ENCODE peak calls at places on chromosome 10, in six cellular contexts. V, B, K, Q, G and Y are unnamed samples. For H3K4me1, the result is how much of the 10 kb centered on the place peaks cover.

GRCh38 chr10:13437026-13437555 is 89.0 kb upstream of the SEPHS1 start:
- DNase-seq in V (no peak), B (no peak), K (no peak), Q (no peak), G (no peak), Y (no peak)

GRCh38 chr10:69728335-69728861 is 73.3 kb upstream of the COL13A1 start:
- DNase-seq in V (no peak), B (no peak), K (no peak), Q (no peak), G (no peak), Y (no peak)

GRCh38 chr10:13049774-13050420 is 48.4 kb upstream of the CCDC3 start:
- DNase-seq in V (no peak), B (no peak), K (no peak), Q (no peak), G (no peak), Y (no peak)

GRCh38 chr10:109978481-109978880 is 29.3 kb upstream of the ADD3 start:
- DNase-seq in V (no peak), B (no peak), K (peak), Q (no peak), G (no peak), Y (no peak)

GRCh38 chr10:46992794-46993552 is 81.7 kb downstream of the PTPN20 start:
- DNase-seq in V (peak), B (no peak), K (no peak), Q (peak), G (no peak), Y (no peak)

GRCh38 chr10:65968871-65969270 is 957.0 kb upstream of the LRRTM3 start:
- DNase-seq in V (no peak), B (no peak), K (no peak), Q (no peak), G (no peak), Y (no peak)

GRCh38 chr10:47023237-47024045 is 112.2 kb downstream of the PTPN20 start:
- DNase-seq in V (peak), B (no peak), K (no peak), Q (peak), G (no peak), Y (no peak)

GRCh38 chr10:878333-878753 is 53.2 kb downstream of the LARP4B start:
- DNase-seq in V (peak), B (no peak), K (no peak), Q (no peak), G (no peak), Y (no peak)

GRCh38 chr10:110399163-110400094 is 94.7 kb upstream of the SMNDC1 start:
- DNase-seq in V (no peak), B (no peak), K (peak), Q (no peak), G (no peak), Y (no peak)

GRCh38 chr10:102413053-102413705 is 5.4 kb downstream of the PSD start:
- DNase-seq in V (no peak), B (no peak), K (no peak), Q (no peak), G (no peak), Y (no peak)

GRCh38 chr10:21336476-21337170 is 188.9 kb downstream of the SKIDA1 start:
- DNase-seq in V (no peak), B (peak), K (no peak), Q (no peak), G (no peak), Y (peak)

GRCh38 chr10:127157506-127158205 is 38.7 kb downstream of the INSYN2A start:
- DNase-seq in V (no peak), B (no peak), K (no peak), Q (no peak), G (no peak), Y (no peak)

GRCh38 chr10:22250897-22251605 is 33.2 kb upstream of the EBLN1 start:
- DNase-seq in V (no peak), B (no peak), K (no peak), Q (no peak), G (no peak), Y (no peak)

GRCh38 chr10:22552888-22553378 is 161.4 kb downstream of the PIP4K2A start:
- DNase-seq in V (no peak), B (no peak), K (no peak), Q (no peak), G (no peak), Y (no peak)

GRCh38 chr10:47383254-47384147 is 592 bp downstream of the ZNF488 start:
- DNase-seq in V (no peak), B (no peak), K (peak), Q (no peak), G (no peak), Y (no peak)

GRCh38 chr10:12980080-12980656 is 21.3 kb downstream of the CCDC3 start:
- DNase-seq in V (no peak), B (no peak), K (no peak), Q (no peak), G (no peak), Y (peak)

GRCh38 chr10:72244573-72245038 is 28.5 kb upstream of the ASCC1 start:
- DNase-seq in V (no peak), B (no peak), K (no peak), Q (peak), G (no peak), Y (no peak)

GRCh38 chr10:102118867-102119266 is 1.3 kb downstream of the LDB1 start:
- DNase-seq in V (peak), B (peak), K (peak), Q (no peak), G (no peak), Y (no peak)

GRCh38 chr10:43160067-43160918 is 22.0 kb downstream of the CSGALNACT2 start:
- DNase-seq in V (no peak), B (no peak), K (no peak), Q (no peak), G (no peak), Y (no peak)

GRCh38 chr10:44471410-44471809 is 86.5 kb upstream of the CXCL12 start:
- DNase-seq in V (no peak), B (no peak), K (no peak), Q (no peak), G (no peak), Y (no peak)

GRCh38 chr10:5968681-5969453 is 8.5 kb downstream of the IL15RA start:
- DNase-seq in V (peak), B (peak), K (peak), Q (peak), G (no peak), Y (peak)
- H3K4me3 ChIP-seq in V (no peak), B (no peak), K (no peak), Q (no peak), G (no peak), Y (no peak)

GRCh38 chr10:62056219-62056618 is 154.7 kb downstream of the ARID5B start:
- DNase-seq in V (no peak), B (no peak), K (no peak), Q (no peak), G (no peak), Y (no peak)
- H3K4me1 ChIP-seq in V (half or more), B (under half), K (under half), Q (under half), G (half or more), Y (half or more)

GRCh38 chr10:4024846-4025245 is 239.8 kb upstream of the KLF6 start:
- DNase-seq in V (no peak), B (no peak), K (no peak), Q (no peak), G (no peak), Y (no peak)
- TF ChIP-seq POLR2A in V (no peak), B (no peak), K (no peak), Q (no peak), G (no peak), Y (no peak)

GRCh38 chr10:132452216-132452650 is 55.2 kb downstream of the PWWP2B start:
- DNase-seq in V (no peak), B (no peak), K (no peak), Q (peak), G (no peak), Y (no peak)

GRCh38 chr10:132453470-132453861 is 56.5 kb downstream of the PWWP2B start:
- DNase-seq in V (no peak), B (no peak), K (no peak), Q (no peak), G (no peak), Y (no peak)

GRCh38 chr10:132454296-132455198 is 57.5 kb downstream of the PWWP2B start:
- DNase-seq in V (no peak), B (no peak), K (no peak), Q (no peak), G (no peak), Y (no peak)

GRCh38 chr10:132451506-132452215 is 54.7 kb downstream of the PWWP2B start:
- DNase-seq in V (no peak), B (no peak), K (no peak), Q (peak), G (no peak), Y (no peak)

GRCh38 chr10:132452651-132453469 is 55.9 kb downstream of the PWWP2B start:
- DNase-seq in V (peak), B (peak), K (peak), Q (peak), G (no peak), Y (peak)
- H3K4me3 ChIP-seq in V (peak), B (peak), K (peak), Q (peak), G (peak), Y (peak)

GRCh38 chr10:79197558-79197957 is 128.8 kb downstream of the ZMIZ1 start:
- DNase-seq in V (no peak), B (no peak), K (no peak), Q (no peak), G (no peak), Y (no peak)
- H3K4me1 ChIP-seq in V (under half), B (under half), K (under half), Q (under half), G (half or more), Y (under half)

GRCh38 chr10:132542819-132543218 is 5.2 kb downstream of the INPP5A start:
- DNase-seq in V (no peak), B (no peak), K (no peak), Q (no peak), G (no peak), Y (no peak)
- TF ChIP-seq POLR2A in V (no peak), B (no peak), K (no peak), Q (no peak), G (no peak), Y (no peak)

DNA sequence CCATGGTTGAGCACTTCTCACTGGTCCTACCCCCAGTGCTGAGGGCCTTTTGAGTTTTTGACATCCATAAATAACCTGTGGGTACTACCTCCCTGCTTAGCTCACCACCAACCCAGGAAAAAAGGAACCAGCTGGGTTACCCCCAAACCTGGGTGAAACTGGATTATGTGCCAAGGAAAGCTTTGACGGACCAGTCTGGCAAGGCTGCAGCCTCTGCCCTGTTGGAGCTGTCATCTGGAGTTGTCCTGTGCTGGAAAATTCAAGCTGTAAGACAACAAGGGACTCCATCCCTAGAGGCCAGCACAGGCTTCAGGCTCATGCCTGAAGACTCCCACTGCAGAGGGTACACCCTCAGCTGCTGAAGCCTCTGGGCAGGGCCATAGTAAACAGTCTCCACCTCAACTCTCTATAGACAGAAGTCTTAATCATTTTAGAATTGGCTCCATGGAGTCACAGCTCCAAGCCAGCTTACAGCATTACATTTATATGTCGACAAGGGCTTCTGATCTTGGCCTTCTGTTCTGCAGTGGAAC is 115.5 kb upstream of the AFAP1L2 start:
- DNase-seq in V (no peak), B (no peak), K (no peak), Q (no peak), G (no peak), Y (no peak)
- H3K4me3 ChIP-seq in V (no peak), B (no peak), K (no peak), Q (no peak), G (no peak), Y (no peak)

GRCh38 chr10:58240531-58240930 is 27.2 kb downstream of the IPMK start:
- DNase-seq in V (no peak), B (no peak), K (no peak), Q (no peak), G (no peak), Y (no peak)

GRCh38 chr10:58241346-58241745 is 26.3 kb downstream of the IPMK start:
- DNase-seq in V (no peak), B (no peak), K (no peak), Q (no peak), G (no peak), Y (no peak)

GRCh38 chr10:58237014-58237830 is 30.5 kb downstream of the IPMK start:
- DNase-seq in V (no peak), B (no peak), K (no peak), Q (no peak), G (no peak), Y (no peak)

GRCh38 chr10:58243269-58243668 is 24.4 kb downstream of the IPMK start:
- DNase-seq in V (no peak), B (no peak), K (no peak), Q (no peak), G (no peak), Y (no peak)

GRCh38 chr10:58239561-58240169 is 28.0 kb downstream of the IPMK start:
- DNase-seq in V (no peak), B (no peak), K (no peak), Q (no peak), G (no peak), Y (no peak)
- H3K4me1 ChIP-seq in V (under half), B (under half), K (under half), Q (under half), G (under half), Y (under half)

DNA sequence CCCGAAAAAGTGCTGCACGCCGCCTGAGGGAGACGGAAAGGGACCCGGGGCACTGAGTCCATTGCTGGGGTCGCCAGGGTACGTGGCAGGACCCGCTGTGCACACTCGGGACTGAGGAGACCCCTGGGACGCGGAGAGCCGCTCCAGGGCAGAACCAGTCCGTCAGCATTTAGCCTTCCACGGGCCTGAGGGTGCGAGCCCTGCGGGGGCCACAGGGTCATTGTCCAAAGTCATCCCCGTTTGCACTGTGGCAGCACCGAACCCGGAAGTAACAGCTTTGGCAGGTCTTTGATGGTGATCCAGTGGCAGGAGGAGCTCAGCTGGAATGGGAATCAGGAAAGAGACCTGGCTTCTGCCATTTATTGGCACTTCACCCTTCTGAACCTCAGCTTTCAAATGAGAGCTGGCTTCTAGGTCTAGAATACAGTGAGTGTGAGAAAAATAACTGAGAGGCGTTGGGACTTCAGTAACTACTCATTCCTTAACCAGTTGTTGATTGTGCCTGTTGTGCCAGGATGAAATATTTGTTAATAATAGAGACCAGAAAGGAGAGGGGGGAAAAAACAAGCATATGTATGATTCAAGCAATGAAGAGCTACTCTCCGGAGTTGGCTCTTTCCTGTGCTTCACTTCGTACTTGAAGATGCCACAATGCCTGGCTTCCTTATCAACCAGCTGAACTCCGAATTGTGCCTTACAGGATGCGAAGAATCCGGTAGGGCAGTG is 792 bp upstream of the ARHGAP12 start:
- DNase-seq in V (peak), B (peak), K (peak), Q (peak), G (no peak), Y (peak)
- TF ChIP-seq POLR2A in V (no peak), B (no peak), K (no peak), Q (peak), G (no peak), Y (no peak)

DNA sequence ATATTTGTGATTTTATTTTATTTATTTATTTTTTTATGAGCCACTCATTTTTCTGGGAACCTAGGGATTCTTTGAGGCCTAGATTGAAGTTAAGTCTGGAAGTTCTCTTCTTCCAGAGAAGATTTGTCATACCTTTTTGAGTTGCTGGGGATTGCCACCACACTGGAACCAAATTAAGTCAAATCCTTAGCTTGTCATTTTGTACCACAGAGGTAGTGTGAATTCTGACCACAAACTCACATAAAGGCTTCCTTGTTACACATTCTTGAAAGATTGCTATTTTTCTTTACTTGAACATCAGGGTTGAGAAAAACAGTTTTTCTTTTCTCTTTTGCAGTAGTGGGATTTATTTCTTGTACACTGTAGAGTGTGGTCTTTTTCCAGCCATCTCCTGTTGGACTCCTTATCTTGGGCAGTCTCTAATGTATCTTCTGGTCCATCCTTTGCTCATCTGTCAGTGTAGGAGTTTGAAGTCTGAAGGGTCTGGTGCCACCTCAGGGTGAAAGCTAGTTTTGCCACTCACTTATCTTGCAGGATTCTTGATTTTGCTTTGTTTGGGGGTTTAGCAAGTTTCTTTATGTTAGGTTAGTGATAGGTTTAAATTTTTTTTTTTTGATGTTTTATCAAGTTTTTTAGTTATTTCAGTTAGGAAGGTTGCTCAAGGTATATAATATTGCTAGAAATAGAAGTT is 24.8 kb downstream of the PCBD1 start:
- DNase-seq in V (no peak), B (no peak), K (no peak), Q (no peak), G (no peak), Y (no peak)
- H3K4me3 ChIP-seq in V (no peak), B (no peak), K (no peak), Q (no peak), G (no peak), Y (no peak)